ENCODE peak calls at places on chromosomes 6 and 20, in seven cellular contexts. E, Q, W, N, L, Z and Y are unnamed samples. For H3K9me3, the result is how much of the 10 kb centered on the place peaks cover.

GRCh38 chr6:31087494-31088089 is 24.8 kb downstream of the C6orf15 start:
- DNase-seq in L (peak), Z (peak), Q (peak), N (peak), E (peak), W (peak), Y (peak)

GRCh38 chr6:130655586-130655985 is 171.6 kb upstream of the SMLR1 start:
- DNase-seq in Q (no peak), W (no peak), E (no peak), L (no peak), N (no peak), Z (no peak), Y (no peak)

GRCh38 chr6:113381957-113382356 is 475.2 kb upstream of the MARCKS start:
- DNase-seq in Q (no peak), W (no peak), L (no peak), N (no peak), Z (no peak), E (no peak), Y (peak)

GRCh38 chr6:169839898-169840631 is 88.6 kb downstream of the ERMARD start:
- DNase-seq in N (no peak), L (no peak), E (no peak), Z (no peak), W (no peak), Q (no peak), Y (no peak)

GRCh38 chr6:32825966-32826365 is 9.2 kb upstream of the HLA-DOB start:
- DNase-seq in E (no peak), W (peak), Z (no peak), N (no peak), L (no peak), Q (no peak), Y (no peak)

GRCh38 chr20:46974669-46975434 is 80.2 kb downstream of the EYA2 start:
- DNase-seq in Z (no peak), N (no peak), Q (no peak), L (no peak), W (peak), E (no peak), Y (no peak)

GRCh38 chr20:24823989-24824693 is 124.9 kb upstream of the CST7 start:
- DNase-seq in E (no peak), W (no peak), Z (no peak), L (no peak), N (no peak), Q (no peak), Y (no peak)

GRCh38 chr6:56002336-56002735 is 126.9 kb upstream of the BMP5 start:
- DNase-seq in L (no peak), W (no peak), Z (no peak), E (no peak), Q (no peak), N (no peak), Y (no peak)

GRCh38 chr6:143157146-143157545 is 96.5 kb downstream of the AIG1 start:
- DNase-seq in N (no peak), L (no peak), W (peak), Z (peak), Q (no peak), E (no peak), Y (no peak)

GRCh38 chr20:43751167-43752050 is 24.6 kb upstream of the GTSF1L start:
- DNase-seq in N (no peak), E (no peak), Z (peak), L (no peak), Q (no peak), W (peak), Y (peak)

GRCh38 chr20:63810730-63811490 is 20.2 kb downstream of the ZBTB46 start:
- DNase-seq in E (no peak), N (no peak), Z (no peak), L (no peak), W (no peak), Q (no peak), Y (no peak)

GRCh38 chr6:16090920-16091319 is 38.0 kb upstream of the MYLIP start:
- DNase-seq in E (no peak), L (no peak), Z (no peak), W (no peak), N (no peak), Q (no peak), Y (no peak)

GRCh38 chr20:36854343-36855240 is 21.3 kb upstream of the TLDC2 start:
- DNase-seq in N (no peak), Z (no peak), Q (no peak), W (no peak), E (no peak), L (no peak), Y (peak)

GRCh38 chr20:4014031-4014474 is 1.3 kb downstream of the RNF24 start:
- DNase-seq in L (no peak), Z (peak), E (peak), Q (no peak), N (no peak), W (peak), Y (peak)

GRCh38 chr6:78605909-78606446 is 261.4 kb upstream of the IRAK1BP1 start:
- DNase-seq in L (no peak), Q (no peak), Z (no peak), E (no peak), N (no peak), W (peak), Y (peak)
- H3K4me3 ChIP-seq in L (no peak), Q (no peak), Z (no peak), E (no peak), N (no peak), W (no peak), Y (peak)

DNA sequence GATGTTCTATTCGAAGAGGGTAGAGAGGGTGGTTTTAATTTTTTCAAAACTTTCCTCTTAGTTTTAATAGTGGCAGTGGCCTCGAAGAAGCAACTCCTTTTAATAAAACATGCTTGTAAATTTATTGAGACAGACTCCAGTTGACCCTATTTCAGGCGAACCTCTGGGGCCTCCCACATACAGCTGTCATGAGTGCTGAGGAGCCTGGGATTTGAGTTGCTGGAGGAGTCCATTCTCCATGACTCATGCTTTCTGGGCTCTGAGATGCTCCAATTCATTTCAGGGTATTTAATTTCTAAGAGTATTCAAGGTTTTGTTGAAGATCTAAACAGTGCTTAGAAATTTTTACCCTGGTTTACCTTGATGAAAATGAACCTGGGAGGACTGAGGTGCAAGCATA is 580.4 kb downstream of the CBLN4 start:
- DNase-seq in N (no peak), Q (no peak), W (no peak), L (no peak), Z (no peak), E (peak), Y (no peak)
- H3K9me3 ChIP-seq in N (under half), Q (under half), W (under half), L (under half), Z (under half), E (under half), Y (under half)

GRCh38 chr6:150068173-150068785 is 642 bp downstream of the ULBP3 start:
- DNase-seq in L (no peak), W (no peak), N (no peak), Z (no peak), E (no peak), Q (no peak), Y (no peak)
- H3K4me3 ChIP-seq in L (peak), W (peak), N (peak), Z (peak), E (peak), Q (peak), Y (peak)

GRCh38 chr6:126258150-126258549 is 81.8 kb upstream of the CENPW start:
- DNase-seq in N (no peak), E (no peak), W (no peak), Z (no peak), Q (no peak), L (no peak), Y (no peak)
- H3K9me3 ChIP-seq in N (under half), E (under half), W (under half), Z (under half), Q (under half), L (under half), Y (under half)

GRCh38 chr6:137213331-137213740 is 5.8 kb downstream of the IFNGR1 start:
- DNase-seq in L (no peak), E (no peak), Z (no peak), N (no peak), Q (no peak), W (no peak), Y (no peak)
- H3K4me3 ChIP-seq in L (peak), E (no peak), Z (no peak), N (no peak), Q (no peak), W (no peak), Y (no peak)

GRCh38 chr6:87297115-87297514 is 25.3 kb upstream of the SMIM8 start:
- DNase-seq in W (no peak), L (no peak), E (no peak), Z (no peak), Q (no peak), N (no peak), Y (peak)

GRCh38 chr6:87291879-87292278 is 30.5 kb upstream of the SMIM8 start:
- DNase-seq in E (no peak), N (no peak), L (no peak), Z (no peak), W (no peak), Q (no peak), Y (no peak)

GRCh38 chr6:87289571-87289970 is 32.8 kb upstream of the SMIM8 start:
- DNase-seq in Z (no peak), W (no peak), E (no peak), N (no peak), Q (no peak), L (no peak), Y (no peak)

DNA sequence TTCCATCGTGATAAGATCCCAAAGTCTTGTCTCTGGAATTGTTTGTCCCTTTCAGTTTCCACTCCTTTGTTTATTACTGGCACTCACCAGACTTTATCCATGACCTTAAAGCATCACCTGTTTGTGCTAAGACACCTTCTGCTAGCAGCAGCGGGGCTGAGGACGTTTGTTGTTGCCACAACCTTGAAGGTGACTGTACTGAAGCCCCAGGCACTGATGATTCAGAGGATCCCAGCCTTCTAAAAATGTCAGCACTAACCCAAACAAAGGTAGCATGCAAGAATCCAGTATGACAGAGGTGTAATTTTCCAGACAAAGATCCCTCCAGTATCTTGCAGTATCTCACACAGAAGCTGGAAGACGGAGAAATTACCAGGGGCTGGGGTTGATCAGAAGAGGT is 28.9 kb upstream of the SMIM8 start:
- DNase-seq in W (peak), Z (peak), L (no peak), E (no peak), Q (no peak), N (no peak), Y (no peak)
- H3K9me3 ChIP-seq in W (under half), Z (under half), L (under half), E (under half), Q (under half), N (under half), Y (under half)

DNA sequence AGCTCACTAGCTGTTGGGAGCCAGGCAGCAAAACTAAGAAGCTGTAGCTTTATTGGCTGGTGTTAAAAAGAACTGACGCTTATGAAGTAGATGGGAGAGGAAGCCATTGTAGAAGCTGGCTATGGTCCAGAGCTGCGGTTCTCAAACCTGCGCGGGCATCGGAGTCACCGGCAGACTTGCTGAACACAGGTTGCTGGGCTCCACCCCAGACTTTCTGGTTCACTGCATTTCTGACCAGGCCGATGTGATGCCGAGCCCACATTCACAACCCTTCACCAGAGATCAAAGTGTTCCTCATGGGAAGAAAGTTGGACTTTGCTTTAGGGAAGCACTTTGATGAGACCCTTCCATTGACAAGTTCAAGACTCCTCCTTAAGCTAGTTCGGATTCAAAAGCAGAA is 231.6 kb downstream of the QKI start:
- DNase-seq in Q (no peak), L (no peak), N (no peak), Z (no peak), E (no peak), W (no peak), Y (no peak)
- H3K4me3 ChIP-seq in Q (no peak), L (no peak), N (no peak), Z (no peak), E (no peak), W (no peak), Y (no peak)

GRCh38 chr20:45275327-45275726 is 21.0 kb upstream of the SLPI start:
- DNase-seq in L (no peak), Q (no peak), Z (peak), N (no peak), W (no peak), E (no peak), Y (no peak)
- H3K9me3 ChIP-seq in L (under half), Q (under half), Z (under half), N (under half), W (under half), E (under half), Y (under half)

DNA sequence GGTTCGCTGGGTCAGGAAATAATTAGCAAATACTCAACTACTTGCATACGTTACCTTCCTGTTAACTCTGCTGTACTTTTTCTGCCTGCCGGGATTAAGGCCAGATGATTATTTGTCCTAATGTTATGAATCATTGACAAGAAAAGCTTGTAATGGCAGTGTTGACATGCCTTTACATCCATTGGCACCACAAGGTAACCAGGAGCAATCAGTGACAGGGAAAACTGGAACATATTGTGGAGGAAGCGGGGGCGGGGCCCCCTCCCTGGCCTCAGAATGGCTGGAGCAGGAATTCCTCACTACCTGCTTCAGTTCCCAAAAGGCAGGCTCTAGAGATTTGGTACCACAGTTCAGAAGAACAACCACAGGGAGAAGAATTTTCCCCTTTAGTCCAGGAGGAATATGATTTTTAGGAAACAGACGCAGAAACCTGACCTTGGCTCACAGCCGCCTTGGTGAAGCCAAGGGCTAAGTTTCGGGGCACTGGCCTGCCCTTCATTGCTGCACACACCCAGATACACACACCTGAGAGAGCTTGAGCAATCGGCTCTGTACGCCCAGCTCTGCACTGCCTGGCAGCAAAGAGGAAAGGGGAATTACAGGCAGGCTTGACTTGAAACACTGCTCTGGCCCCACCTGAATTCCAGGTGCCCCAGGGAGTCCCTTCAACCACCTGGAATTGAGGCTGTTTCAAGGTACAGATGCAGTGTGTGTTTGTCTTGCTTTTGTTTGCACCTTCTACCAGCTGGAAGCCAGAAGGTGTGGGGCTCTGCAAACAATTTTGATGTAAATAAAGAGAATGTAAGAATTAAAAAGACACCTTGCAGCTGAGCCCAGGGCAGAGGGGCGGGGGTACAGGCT is 89.8 kb downstream of the MYB start:
- DNase-seq in L (peak), E (no peak), N (no peak), W (peak), Z (peak), Q (no peak), Y (no peak)
- H3K4me3 ChIP-seq in L (no peak), E (no peak), N (no peak), W (no peak), Z (peak), Q (no peak), Y (no peak)

GRCh38 chr6:11368264-11368663 is 135.8 kb upstream of the NEDD9 start:
- DNase-seq in N (no peak), Q (no peak), W (peak), Z (no peak), L (no peak), E (no peak), Y (no peak)
- H3K9me3 ChIP-seq in N (under half), Q (under half), W (under half), Z (under half), L (under half), E (under half), Y (under half)